ENCODE peak calls at places on chromosomes 1 and 21, in five cellular contexts. V, X, I, B and T are unnamed samples.

GRCh38 chr21:17343055-17343454 is 169.8 kb upstream of the CXADR start:
- DNase-seq in X (no peak), B (no peak), V (no peak), I (peak), T (no peak)

GRCh38 chr1:28144203-28145135 is 32.0 kb downstream of the PTAFR start:
- DNase-seq in B (no peak), V (no peak), X (no peak), I (peak), T (no peak)

GRCh38 chr1:42323551-42323950 is 11.5 kb downstream of the FOXJ3 start:
- DNase-seq in X (no peak), V (no peak), B (no peak), I (no peak), T (no peak)

GRCh38 chr1:169891539-169891885 is 2.2 kb downstream of the SCYL3 start:
- DNase-seq in X (no peak), V (no peak), I (no peak), B (no peak), T (no peak)

GRCh38 chr1:161171696-161172095 is 5.5 kb downstream of the PPOX start:
- DNase-seq in X (no peak), V (no peak), I (no peak), B (no peak), T (no peak)

GRCh38 chr1:95021085-95021484 is 51.7 kb downstream of the ALG14 start:
- DNase-seq in V (no peak), X (no peak), B (no peak), I (peak), T (no peak)

GRCh38 chr1:67683736-67684525 is 1.1 kb upstream of the GADD45A start:
- DNase-seq in B (no peak), V (no peak), I (peak), X (no peak), T (no peak)

GRCh38 chr1:97820470-97821188 is 100.2 kb downstream of the DPYD start:
- DNase-seq in V (no peak), X (no peak), B (no peak), I (peak), T (no peak)

GRCh38 chr1:9655127-9655723 is 3.7 kb downstream of the PIK3CD start:
- DNase-seq in V (no peak), I (no peak), B (no peak), X (peak), T (peak)

GRCh38 chr1:185091480-185091879 is 46.1 kb downstream of the RNF2 start:
- DNase-seq in I (no peak), X (no peak), V (no peak), B (no peak), T (no peak)

GRCh38 chr1:41482001-41482765 is 2.3 kb downstream of the EDN2 start:
- DNase-seq in V (no peak), X (no peak), B (peak), I (no peak), T (no peak)